ENCODE peak calls at places on chromosomes 1 and 21, in six cellular contexts. Q is T-helper 22 cell; M is activated CD4-positive, alpha-beta T cell treated with anti-CD3 and anti-CD28 coated beads, Interleukin-2, amount 10 ng/mL, durations not matched to agents 7 days and 5 days; C is Caki2; Z is HCEC 1CT; Y is NCI-H2081. K is an unnamed sample.

GRCh38 chr1:2088434-2088833 is 38.2 kb downstream of the PRKCZ start:
- DNase-seq in Q (no peak), M (no peak), C (no peak), Z (peak), Y (no peak), K (no peak)

GRCh38 chr1:43874716-43875115 is 58.9 kb upstream of the ARTN start:
- DNase-seq in Q (no peak), M (no peak), C (no peak), Z (no peak), Y (no peak), K (no peak)

GRCh38 chr21:38266732-38267131 is 9.9 kb downstream of the KCNJ15 start:
- DNase-seq in Q (no peak), M (no peak), C (no peak), Z (peak), Y (no peak), K (no peak)

GRCh38 chr1:192983349-192983980 is 75.7 kb downstream of the UCHL5 start:
- DNase-seq in Q (no peak), M (no peak), C (peak), Z (no peak), Y (no peak), K (no peak)

GRCh38 chr1:240970253-240970652 is 358.3 kb upstream of the GREM2 start:
- DNase-seq in Q (no peak), M (no peak), C (no peak), Z (no peak), Y (no peak), K (no peak)

GRCh38 chr1:151855997-151856396 is 2.5 kb upstream of the THEM5 start:
- DNase-seq in Q (no peak), M (no peak), C (no peak), Z (no peak), Y (no peak), K (no peak)

GRCh38 chr1:180633092-180634045 is 1.5 kb downstream of the XPR1 start:
- DNase-seq in Q (no peak), M (no peak), C (no peak), Z (peak), Y (no peak), K (no peak)

GRCh38 chr21:39098696-39099111 is 84.5 kb downstream of the PSMG1 start:
- DNase-seq in Q (no peak), M (no peak), C (no peak), Z (no peak), Y (no peak), K (no peak)

GRCh38 chr1:16087733-16088132 is 14.3 kb upstream of the FAM131C start:
- DNase-seq in Q (no peak), M (no peak), C (no peak), Z (no peak), Y (no peak), K (no peak)

GRCh38 chr1:23809751-23810171 is 9.2 kb upstream of the GALE start:
- DNase-seq in Q (peak), M (peak), C (peak), Z (peak), Y (peak), K (peak)

GRCh38 chr1:53271446-53272090 is 33.2 kb upstream of the MAGOH start:
- DNase-seq in Q (no peak), M (no peak), C (no peak), Z (no peak), Y (no peak), K (no peak)

GRCh38 chr1:41384579-41384978 is 23.3 kb downstream of the FOXO6 start:
- DNase-seq in Q (no peak), M (no peak), C (no peak), Z (no peak), Y (no peak), K (no peak)

GRCh38 chr1:119626841-119627240 is 21.2 kb downstream of the ZNF697 start:
- DNase-seq in Q (no peak), M (no peak), C (no peak), Z (peak), Y (no peak), K (no peak)

GRCh38 chr1:214568328-214568727 is 16.9 kb upstream of the PTPN14 start:
- DNase-seq in Q (no peak), M (no peak), C (no peak), Z (peak), Y (no peak), K (no peak)

GRCh38 chr1:47558601-47559593 is 121.1 kb downstream of the FOXD2 start:
- DNase-seq in Q (no peak), M (no peak), C (no peak), Z (no peak), Y (peak), K (peak)

GRCh38 chr1:113210248-113210647 is 137.2 kb downstream of the LRIG2 start:
- DNase-seq in Q (no peak), M (no peak), C (no peak), Z (no peak), Y (no peak), K (no peak)

GRCh38 chr1:56584910-56585528 is 5.7 kb upstream of the PLPP3 start:
- DNase-seq in Q (no peak), M (no peak), C (peak), Z (peak), Y (peak), K (no peak)

GRCh38 chr1:74266001-74266400 is 30.8 kb downstream of the TNNI3K start:
- DNase-seq in Q (no peak), M (no peak), C (no peak), Z (no peak), Y (no peak), K (no peak)

GRCh38 chr1:20124451-20125057 is 5.2 kb upstream of the PLA2G2D start:
- DNase-seq in Q (no peak), M (no peak), C (peak), Z (peak), Y (no peak), K (no peak)

GRCh38 chr1:7549277-7549676 is 221.8 kb upstream of the VAMP3 start:
- DNase-seq in Q (no peak), M (peak), C (peak), Z (peak), Y (no peak), K (no peak)

GRCh38 chr1:8510041-8510823 is 192.3 kb downstream of the SLC45A1 start:
- DNase-seq in Q (no peak), M (peak), C (no peak), Z (peak), Y (no peak), K (no peak)

GRCh38 chr1:230138561-230139239 is 71.7 kb downstream of the GALNT2 start:
- DNase-seq in Q (no peak), M (no peak), C (no peak), Z (no peak), Y (no peak), K (no peak)

GRCh38 chr1:155002479-155003226 is at the start of gene ZBTB7B:
- DNase-seq in Q (peak), M (no peak), C (peak), Z (peak), Y (no peak), K (peak)

GRCh38 chr1:154788241-154788870 is 81.7 kb downstream of the KCNN3 start:
- DNase-seq in Q (no peak), M (no peak), C (no peak), Z (no peak), Y (no peak), K (no peak)

GRCh38 chr21:37220433-37220980 is 46.6 kb downstream of the VPS26C start:
- DNase-seq in Q (peak), M (peak), C (no peak), Z (peak), Y (no peak), K (peak)

GRCh38 chr21:37087188-37087587 is 14.1 kb downstream of the TTC3 start:
- DNase-seq in Q (no peak), M (no peak), C (peak), Z (peak), Y (peak), K (no peak)

GRCh38 chr1:153919879-153920852 is 2.6 kb downstream of the GATAD2B start:
- DNase-seq in Q (no peak), M (peak), C (no peak), Z (peak), Y (no peak), K (no peak)

GRCh38 chr1:161726631-161727342 is 5.4 kb downstream of the FCRLB start:
- DNase-seq in Q (peak), M (peak), C (peak), Z (peak), Y (peak), K (peak)

GRCh38 chr21:41164981-41165650 is 2.8 kb upstream of the BACE2 start:
- DNase-seq in Q (no peak), M (no peak), C (peak), Z (no peak), Y (no peak), K (no peak)

GRCh38 chr1:166721145-166721544 is 118.1 kb upstream of the POGK start:
- DNase-seq in Q (no peak), M (no peak), C (no peak), Z (no peak), Y (no peak), K (no peak)

GRCh38 chr21:41466024-41466820 is 40.2 kb downstream of the MX1 start:
- DNase-seq in Q (no peak), M (no peak), C (peak), Z (no peak), Y (no peak), K (no peak)

GRCh38 chr1:90325165-90325564 is 330.3 kb downstream of the ZNF326 start:
- DNase-seq in Q (no peak), M (no peak), C (no peak), Z (no peak), Y (no peak), K (no peak)

GRCh38 chr21:41715649-41716321 is 51.1 kb downstream of the RIPK4 start:
- DNase-seq in Q (no peak), M (no peak), C (peak), Z (no peak), Y (no peak), K (peak)

GRCh38 chr21:36202721-36203602 is 46.3 kb downstream of the DOP1B start:
- DNase-seq in Q (no peak), M (no peak), C (no peak), Z (peak), Y (no peak), K (no peak)

GRCh38 chr1:58779837-58780585 is 3.8 kb downstream of the JUN start:
- DNase-seq in Q (no peak), M (no peak), C (peak), Z (peak), Y (peak), K (peak)

GRCh38 chr1:153057375-153057774 is at the start of gene SPRR2A:
- DNase-seq in Q (no peak), M (no peak), C (no peak), Z (no peak), Y (no peak), K (no peak)

GRCh38 chr1:76291737-76292136 is 217.2 kb downstream of the ST6GALNAC3 start:
- DNase-seq in Q (no peak), M (no peak), C (peak), Z (no peak), Y (no peak), K (no peak)

GRCh38 chr1:71294178-71294577 is 213.3 kb upstream of the ZRANB2 start:
- DNase-seq in Q (no peak), M (no peak), C (no peak), Z (peak), Y (no peak), K (no peak)